ENCODE peak calls at places on chromosomes 16 and 17, in eight cellular contexts. N, Q, W, B, Z, M, I and H are unnamed samples.

GRCh38 chr17:6638046-6638908 is 2.2 kb downstream of the KIAA0753 start:
- DNase-seq in Z (no peak), I (no peak), N (no peak), M (no peak), B (no peak), Q (no peak), W (no peak), H (no peak)

GRCh38 chr16:82655315-82655714 is 28.5 kb downstream of the CDH13 start:
- DNase-seq in I (no peak), Z (peak; percentile 76), W (no peak), M (peak; percentile 63), Q (no peak), N (peak; percentile 83), B (no peak), H (no peak)

GRCh38 chr17:45410144-45411091 is 22.3 kb downstream of the ARHGAP27 start:
- DNase-seq in W (peak; percentile 67), N (peak; percentile 72), Q (no peak), I (no peak), B (peak; percentile 83), M (peak; percentile 50), Z (peak; percentile 39), H (peak; percentile 75)

GRCh38 chr17:57107498-57108101 is 22.6 kb downstream of the AKAP1 start:
- DNase-seq in Z (no peak), W (no peak), Q (peak; percentile 42), I (peak; percentile 72), N (no peak), B (no peak), M (no peak), H (no peak)

GRCh38 chr16:154223-155030 is 2.0 kb downstream of the HBZ start:
- DNase-seq in W (no peak), Z (no peak), B (no peak), M (no peak), Q (peak; percentile 26), N (peak; percentile 39), I (no peak), H (peak; percentile 38)

GRCh38 chr16:31094088-31094423 is 541 bp downstream of the VKORC1 start:
- DNase-seq in N (no peak), I (no peak), Z (no peak), B (no peak), M (no peak), Q (no peak), W (peak; percentile 51), H (no peak)

GRCh38 chr17:5555254-5555653 is 29.1 kb downstream of the NLRP1 start:
- DNase-seq in Z (no peak), N (no peak), W (no peak), B (no peak), I (no peak), M (no peak), Q (no peak), H (no peak)

GRCh38 chr17:41972571-41973411 is 6.2 kb downstream of the CNP start:
- DNase-seq in M (no peak), B (no peak), W (peak; percentile 66), Q (peak; percentile 17), Z (no peak), N (no peak), I (no peak), H (no peak)

GRCh38 chr17:44757045-44757917 is 1.5 kb upstream of the ADAM11 start:
- DNase-seq in Q (no peak), N (no peak), W (no peak), M (no peak), I (no peak), B (no peak), Z (no peak), H (no peak)